ENCODE peak calls at places on chromosome 15, in five cellular contexts. R is neural crest cell; Q is effector CD4-positive, alpha-beta T cell; X is activated T-helper 1 cell treated with anti-CD3 and anti-CD28 coated beads, Interleukin-2, amount 50 U/mL, for 16 hours; U is activated CD4-positive, alpha-beta T cell treated with anti-CD3 and anti-CD28 coated beads, Interleukin-2, amount 50 U/mL, for 24 hours. C is an unnamed sample.

GRCh38 chr15:57403532-57403931 is 27.2 kb downstream of the CGNL1 start:
- DNase-seq in X (no peak), R (no peak), U (no peak), Q (no peak), C (no peak)

GRCh38 chr15:25737218-25737643 is 125.9 kb downstream of the ATP10A start:
- DNase-seq in U (no peak), Q (no peak), X (no peak), R (no peak), C (no peak)

GRCh38 chr15:35308802-35309201 is 223.7 kb upstream of the NANOGP8 start:
- DNase-seq in U (no peak), Q (no peak), R (no peak), X (no peak), C (no peak)

GRCh38 chr15:23569513-23569912 is 4.0 kb downstream of the MKRN3 start:
- DNase-seq in U (no peak), R (no peak), Q (no peak), X (no peak), C (no peak)

GRCh38 chr15:90883971-90884718 is at the start of gene FES:
- DNase-seq in Q (no peak), U (no peak), R (peak; percentile 18), X (no peak), C (no peak)

GRCh38 chr15:76994971-76995945 is at the start of gene PSTPIP1:
- DNase-seq in Q (peak; percentile 52), X (no peak), R (no peak), U (no peak), C (peak; percentile 57)

GRCh38 chr15:63157891-63158431 is 684 bp upstream of the RPS27L start:
- DNase-seq in X (no peak), R (peak; percentile 50), U (no peak), Q (no peak), C (no peak)

GRCh38 chr15:77420610-77421369 is at the start of gene HMG20A:
- DNase-seq in Q (peak; percentile 32), X (peak; percentile 20), U (peak; percentile 36), R (peak; percentile 58), C (no peak)

GRCh38 chr15:74630284-74631086 is 14.8 kb downstream of the CLK3 start:
- DNase-seq in X (no peak), Q (no peak), U (no peak), R (no peak), C (no peak)

C was measured in T-helper 2 cell.